ENCODE peak calls at places on chromosomes 12 and 14, in four cellular contexts. One of them, this sample, is unnamed.

GRCh38 chr14:54652188-54652889 is 85.4 kb downstream of the SAMD4A start:
- DNase-seq in coronary artery: peak; percentile 93
- DNase-seq in GM03348: peak; percentile 90
- DNase-seq in KBM-7: no peak
- DNase-seq in this sample: peak; percentile 91

GRCh38 chr12:38102197-38102596 is 214.4 kb upstream of the ALG10B start:
- DNase-seq in KBM-7: no peak
- DNase-seq in coronary artery: no peak
- DNase-seq in GM03348: no peak
- DNase-seq in this sample: no peak

GRCh38 chr14:65359503-65359902 is 53.0 kb upstream of the FUT8 start:
- DNase-seq in coronary artery: no peak
- DNase-seq in KBM-7: no peak
- DNase-seq in GM03348: no peak
- DNase-seq in this sample: no peak

GRCh38 chr12:100565987-100566545 is 7.4 kb upstream of the GAS2L3 start:
- DNase-seq in KBM-7: no peak
- DNase-seq in GM03348: no peak
- DNase-seq in coronary artery: no peak
- DNase-seq in this sample: no peak

GRCh38 chr14:93050761-93051160 is 65.0 kb downstream of the ITPK1 start:
- DNase-seq in GM03348: no peak
- DNase-seq in coronary artery: no peak
- DNase-seq in KBM-7: no peak
- DNase-seq in this sample: no peak

GRCh38 chr14:21933681-21934080 is 260.1 kb upstream of the OR4E1 start:
- DNase-seq in GM03348: no peak
- DNase-seq in KBM-7: no peak
- DNase-seq in coronary artery: no peak
- DNase-seq in this sample: no peak

GRCh38 chr12:120223458-120224303 is 22.8 kb upstream of the RPLP0 start:
- DNase-seq in GM03348: no peak
- DNase-seq in coronary artery: no peak
- DNase-seq in KBM-7: no peak
- DNase-seq in this sample: no peak

GRCh38 chr12:120886194-120887018 is 17.8 kb downstream of the SPPL3 start:
- DNase-seq in KBM-7: peak; percentile 35
- DNase-seq in GM03348: no peak
- DNase-seq in coronary artery: no peak
- DNase-seq in this sample: no peak

GRCh38 chr14:105421723-105422615 is 2.3 kb downstream of the MTA1 start:
- DNase-seq in coronary artery: no peak
- DNase-seq in GM03348: no peak
- DNase-seq in KBM-7: peak; percentile 40
- DNase-seq in this sample: no peak

GRCh38 chr14:23054000-23054811 is 3.1 kb downstream of the CDH24 start:
- DNase-seq in coronary artery: no peak
- DNase-seq in GM03348: peak; percentile 32
- DNase-seq in KBM-7: no peak
- DNase-seq in this sample: no peak

GRCh38 chr14:82309199-82309598 is 775.5 kb upstream of the SEL1L start:
- DNase-seq in coronary artery: no peak
- DNase-seq in KBM-7: no peak
- DNase-seq in GM03348: no peak
- DNase-seq in this sample: no peak

GRCh38 chr14:32594766-32595165 is 265.7 kb downstream of the AKAP6 start:
- DNase-seq in coronary artery: no peak
- DNase-seq in GM03348: peak; percentile 57
- DNase-seq in KBM-7: no peak
- DNase-seq in this sample: peak; percentile 23

GRCh38 chr14:104976198-104977007 is 1.8 kb downstream of the AHNAK2 start:
- DNase-seq in coronary artery: no peak
- DNase-seq in KBM-7: peak; percentile 90
- DNase-seq in GM03348: peak; percentile 88
- DNase-seq in this sample: peak; percentile 81

GRCh38 chr14:53501361-53502320 is 348.5 kb upstream of the DDHD1 start:
- DNase-seq in KBM-7: no peak
- DNase-seq in GM03348: no peak
- DNase-seq in coronary artery: no peak
- DNase-seq in this sample: peak; percentile 53

GRCh38 chr12:47361389-47362031 is 281.8 kb upstream of the AMIGO2 start:
- DNase-seq in coronary artery: no peak
- DNase-seq in GM03348: no peak
- DNase-seq in KBM-7: peak; percentile 66
- DNase-seq in this sample: no peak

GRCh38 chr12:106213721-106214121 is 34.1 kb downstream of the CKAP4 start:
- DNase-seq in coronary artery: no peak
- DNase-seq in GM03348: no peak
- DNase-seq in KBM-7: no peak
- DNase-seq in this sample: no peak

GRCh38 chr14:20381341-20381740 is 32.0 kb downstream of the TEP1 start:
- DNase-seq in KBM-7: no peak
- DNase-seq in GM03348: no peak
- DNase-seq in coronary artery: no peak
- DNase-seq in this sample: no peak

GRCh38 chr14:52790011-52790755 is 1.2 kb downstream of the GNPNAT1 start:
- DNase-seq in KBM-7: peak; percentile 11
- DNase-seq in GM03348: no peak
- DNase-seq in coronary artery: no peak
- DNase-seq in this sample: no peak

GRCh38 chr14:34665785-34666425 is 36.0 kb upstream of the SNX6 start:
- DNase-seq in GM03348: peak; percentile 67
- DNase-seq in KBM-7: peak; percentile 32
- DNase-seq in coronary artery: no peak
- DNase-seq in this sample: peak; percentile 27

GRCh38 chr12:25985296-25985992 is 27.0 kb downstream of the RASSF8 start:
- DNase-seq in GM03348: no peak
- DNase-seq in coronary artery: no peak
- DNase-seq in KBM-7: no peak
- DNase-seq in this sample: no peak

GRCh38 chr12:11688831-11689230 is 39.4 kb downstream of the ETV6 start:
- DNase-seq in coronary artery: no peak
- DNase-seq in GM03348: peak; percentile 52
- DNase-seq in KBM-7: no peak
- DNase-seq in this sample: no peak

GRCh38 chr14:64253672-64254071 is 40.5 kb downstream of the ESR2 start:
- DNase-seq in KBM-7: no peak
- DNase-seq in coronary artery: no peak
- DNase-seq in GM03348: no peak
- DNase-seq in this sample: peak; percentile 54

GRCh38 chr14:44846232-44846824 is 115.4 kb downstream of the KLHL28 start:
- DNase-seq in coronary artery: no peak
- DNase-seq in GM03348: peak; percentile 68
- DNase-seq in KBM-7: peak; percentile 57
- DNase-seq in this sample: peak; percentile 47

GRCh38 chr14:55136868-55137785 is 8.1 kb downstream of the LGALS3 start:
- DNase-seq in KBM-7: no peak
- DNase-seq in GM03348: peak; percentile 73
- DNase-seq in coronary artery: peak; percentile 85
- DNase-seq in this sample: peak; percentile 79

GRCh38 chr12:22334696-22335290 is at the start of gene ST8SIA1:
- DNase-seq in coronary artery: no peak
- DNase-seq in GM03348: peak; percentile 63
- DNase-seq in KBM-7: no peak
- DNase-seq in this sample: peak; percentile 55

GRCh38 chr12:116614194-116614885 is 55.2 kb downstream of the MAP1LC3B2 start:
- DNase-seq in KBM-7: no peak
- DNase-seq in coronary artery: no peak
- DNase-seq in GM03348: no peak
- DNase-seq in this sample: no peak

GRCh38 chr12:43754015-43754414 is 4.6 kb downstream of the PUS7L start:
- DNase-seq in GM03348: no peak
- DNase-seq in KBM-7: no peak
- DNase-seq in coronary artery: no peak
- DNase-seq in this sample: no peak

This sample was measured in AG08396.